ENCODE peak calls at places on chromosomes 5 and 9, in five cellular contexts. T is T-cell; J is lung; N is AML-193; E is CD8-positive, alpha-beta memory T cell. D is an unnamed sample.

GRCh38 chr5:76074487-76074886 is 8.7 kb upstream of the SV2C start:
- DNase-seq in E (peak), T (no peak), N (peak), J (no peak), D (no peak)

GRCh38 chr5:7869474-7870136 is 657 bp downstream of the MTRR start:
- DNase-seq in N (no peak), T (no peak), J (no peak), E (no peak), D (no peak)

GRCh38 chr9:34985311-34985899 is 4.1 kb upstream of the DNAJB5 start:
- DNase-seq in E (peak), T (no peak), J (no peak), N (peak), D (no peak)

GRCh38 chr5:53560028-53560427 is 411 bp upstream of the NDUFS4 start:
- DNase-seq in N (no peak), T (no peak), J (no peak), E (no peak), D (no peak)

GRCh38 chr5:80990971-80991370 is 30.8 kb downstream of the RASGRF2 start:
- DNase-seq in E (no peak), J (no peak), T (no peak), N (no peak), D (no peak)

GRCh38 chr5:150081541-150082283 is 4.6 kb downstream of the CSF1R start:
- DNase-seq in T (no peak), E (no peak), N (peak), J (peak), D (no peak)

GRCh38 chr5:54895816-54896341 is 89.5 kb downstream of the ESM1 start:
- DNase-seq in T (no peak), N (peak), E (no peak), J (no peak), D (no peak)

GRCh38 chr9:133893191-133893994 is 98.7 kb downstream of the VAV2 start:
- DNase-seq in E (no peak), J (no peak), T (no peak), N (no peak), D (no peak)

GRCh38 chr5:134127376-134127861 is 12.9 kb downstream of the TCF7 start:
- DNase-seq in N (no peak), J (no peak), T (no peak), E (no peak), D (no peak)

GRCh38 chr5:1801061-1801953 is at the start of gene NDUFS6:
- DNase-seq in E (peak), N (peak), T (peak), J (peak), D (no peak)

GRCh38 chr9:21812415-21812814 is 10.0 kb downstream of the MTAP start:
- DNase-seq in T (no peak), E (no peak), N (no peak), J (no peak), D (no peak)

GRCh38 chr5:75335952-75336624 is 932 bp upstream of the HMGCR start:
- DNase-seq in E (peak), T (peak), N (no peak), J (peak), D (peak)

GRCh38 chr9:76603448-76603895 is 144.5 kb downstream of the GCNT1 start:
- DNase-seq in T (no peak), N (no peak), E (no peak), J (no peak), D (no peak)

GRCh38 chr9:113523421-113524141 is 60.1 kb downstream of the RGS3 start:
- DNase-seq in E (peak), N (peak), J (peak), T (peak), D (no peak)

GRCh38 chr9:133844876-133845658 is 106.9 kb upstream of the SARDH start:
- DNase-seq in E (no peak), T (no peak), J (peak), N (no peak), D (no peak)

GRCh38 chr9:132472199-132472598 is 62.2 kb downstream of the CFAP77 start:
- DNase-seq in N (no peak), J (no peak), E (no peak), T (no peak), D (no peak)

GRCh38 chr9:124079176-124079925 is 67.8 kb downstream of the LHX2 start:
- DNase-seq in T (no peak), N (no peak), E (no peak), J (no peak), D (peak)

GRCh38 chr9:97386265-97386633 is 25.6 kb upstream of the TDRD7 start:
- DNase-seq in T (no peak), J (no peak), E (no peak), N (no peak), D (no peak)

GRCh38 chr9:77764894-77765780 is 117.0 kb upstream of the GNA14 start:
- DNase-seq in N (peak), T (no peak), E (no peak), J (no peak), D (no peak)